ENCODE peak calls at places on chromosome 5, in six cellular contexts. H, T, V, N, A and O are unnamed samples.

GRCh38 chr5:152288499-152288898 is 116.6 kb downstream of the NMUR2 start:
- DNase-seq in H (peak; percentile 78), T (no peak), V (no peak), N (peak; percentile 60), A (no peak), O (no peak)

GRCh38 chr5:122831984-122832383 is 13.4 kb upstream of the SNX24 start:
- DNase-seq in H (no peak), T (no peak), V (no peak), N (no peak), A (no peak), O (no peak)

GRCh38 chr5:56698463-56699381 is 116.6 kb upstream of the MAP3K1 start:
- DNase-seq in H (no peak), T (no peak), V (no peak), N (no peak), A (no peak), O (no peak)

GRCh38 chr5:149810856-149811255 is 80.7 kb downstream of the PPARGC1B start:
- DNase-seq in H (no peak), T (no peak), V (no peak), N (no peak), A (no peak), O (no peak)

GRCh38 chr5:57825026-57825683 is 342.5 kb upstream of the ACTBL2 start:
- DNase-seq in H (no peak), T (no peak), V (peak; percentile 93), N (no peak), A (no peak), O (no peak)

GRCh38 chr5:10046681-10047080 is 203.0 kb downstream of the ATPSCKMT start:
- DNase-seq in H (no peak), T (no peak), V (no peak), N (no peak), A (no peak), O (peak; percentile 32)

GRCh38 chr5:11596657-11597071 is 307.6 kb downstream of the CTNND2 start:
- DNase-seq in H (no peak), T (no peak), V (no peak), N (no peak), A (no peak), O (no peak)

GRCh38 chr5:120062515-120062917 is 401.6 kb upstream of the PRR16 start:
- DNase-seq in H (no peak), T (no peak), V (peak; percentile 79), N (no peak), A (no peak), O (no peak)

GRCh38 chr5:14588145-14588544 is 6.6 kb downstream of the OTULINL start:
- DNase-seq in H (no peak), T (no peak), V (no peak), N (no peak), A (no peak), O (no peak)

GRCh38 chr5:99061711-99062110 is 132.9 kb upstream of the CHD1 start:
- DNase-seq in H (no peak), T (no peak), V (peak; percentile 76), N (no peak), A (no peak), O (no peak)